ENCODE peak calls at places on chromosomes 3 and 15, in five cellular contexts. A is body of pancreas, F is RCC 7860, N is MCF 10A, B is posterior vena cava. W is an unnamed sample.

GRCh38 chr3:16067837-16068471 is 106.5 kb upstream of the GALNT15 start:
- DNase-seq in A (no peak), F (no peak), N (peak; percentile 51), B (no peak), W (no peak)

GRCh38 chr3:16103472-16103871 is 71.0 kb upstream of the GALNT15 start:
- DNase-seq in A (no peak), F (peak; percentile 49), N (no peak), B (no peak), W (no peak)

GRCh38 chr3:88732211-88732610 is 375.2 kb upstream of the EPHA3 start:
- DNase-seq in A (no peak), F (no peak), N (no peak), B (no peak), W (no peak)

GRCh38 chr3:123586131-123586530 is 1.3 kb upstream of the HACD2 start:
- DNase-seq in A (peak; percentile 35), F (peak; percentile 67), N (peak; percentile 83), B (no peak), W (peak; percentile 71)

GRCh38 chr3:187456268-187456667 is 88.1 kb downstream of the RTP4 start:
- DNase-seq in A (peak; percentile 24), F (no peak), N (peak; percentile 33), B (peak; percentile 89), W (no peak)

GRCh38 chr3:15649341-15649740 is 47.8 kb downstream of the BTD start:
- DNase-seq in A (no peak), F (no peak), N (no peak), B (no peak), W (no peak)

GRCh38 chr15:84915011-84915958 is 30.8 kb downstream of the SLC28A1 start:
- DNase-seq in A (peak; percentile 67), F (peak; percentile 97), N (peak; percentile 91), B (peak; percentile 90), W (no peak)

GRCh38 chr3:196431193-196432136 is 762 bp downstream of the UBXN7 start:
- DNase-seq in A (no peak), F (peak; percentile 54), N (peak; percentile 55), B (peak; percentile 83), W (no peak)